ENCODE peak calls at places on chromosomes 13 and 19, in nine cellular contexts. P is CD8-positive, alpha-beta memory T cell; G is heart right ventricle; O is neuronal stem cell; M is GM23338; Y is colonic mucosa; S is substantia nigra; D is coronary artery; R is tibial artery. V is an unnamed sample.

GRCh38 chr19:5880604-5881078 is 10.3 kb upstream of the FUT5 start:
- DNase-seq in D (no peak), Y (peak), R (no peak), S (no peak), O (no peak), P (no peak), G (peak), M (peak), V (peak)

GRCh38 chr19:29489182-29489951 is 36.4 kb upstream of the VSTM2B start:
- DNase-seq in R (no peak), P (no peak), D (no peak), Y (no peak), G (no peak), O (no peak), S (no peak), M (no peak), V (no peak)

GRCh38 chr19:46999878-47000277 is 19.8 kb upstream of the NPAS1 start:
- DNase-seq in Y (no peak), S (no peak), D (no peak), M (no peak), R (no peak), O (no peak), P (no peak), G (no peak), V (peak)

GRCh38 chr13:58611117-58611516 is 979.6 kb downstream of the PCDH17 start:
- DNase-seq in M (no peak), G (no peak), Y (no peak), P (no peak), S (no peak), R (no peak), O (no peak), D (no peak), V (no peak)

GRCh38 chr13:44667950-44668349 is 91.8 kb upstream of the TSC22D1 start:
- DNase-seq in P (no peak), S (no peak), O (peak), G (no peak), Y (no peak), M (no peak), D (no peak), R (no peak), V (peak)

GRCh38 chr19:40264314-40265054 is 20.7 kb downstream of the AKT2 start:
- DNase-seq in O (no peak), S (no peak), R (no peak), G (no peak), Y (no peak), M (peak), P (no peak), D (no peak), V (no peak)

GRCh38 chr19:49920624-49921363 is 8.2 kb upstream of the ATF5 start:
- DNase-seq in D (no peak), O (no peak), P (no peak), Y (no peak), R (no peak), S (no peak), G (no peak), M (no peak), V (no peak)

GRCh38 chr13:33312150-33312908 is 26.8 kb upstream of the STARD13 start:
- DNase-seq in S (no peak), G (no peak), P (no peak), M (peak), D (no peak), R (no peak), O (no peak), Y (no peak), V (no peak)

GRCh38 chr13:32987462-32987861 is 28.8 kb upstream of the KL start:
- DNase-seq in S (no peak), G (no peak), P (no peak), Y (no peak), R (no peak), O (no peak), D (no peak), M (no peak), V (no peak)

GRCh38 chr19:4902796-4903195 is at the start of gene ARRDC5:
- DNase-seq in D (no peak), M (no peak), O (no peak), R (no peak), P (no peak), G (no peak), Y (no peak), S (no peak), V (peak)

GRCh38 chr19:4575267-4575793 is 15.8 kb upstream of the SEMA6B start:
- DNase-seq in G (peak), P (no peak), D (no peak), M (peak), R (peak), S (no peak), O (no peak), Y (no peak), V (peak)

GRCh38 chr19:11164879-11165406 is 9.4 kb upstream of the SPC24 start:
- DNase-seq in D (peak), P (no peak), S (peak), M (no peak), Y (peak), O (no peak), R (peak), G (peak), V (peak)

GRCh38 chr13:84946144-84946543 is 853.1 kb downstream of the SLITRK6 start:
- DNase-seq in O (no peak), P (no peak), R (no peak), G (no peak), M (no peak), D (no peak), S (no peak), Y (no peak), V (no peak)

GRCh38 chr13:111422352-111422751 is 101.9 kb downstream of the TEX29 start:
- DNase-seq in D (peak), R (no peak), O (no peak), P (no peak), Y (no peak), M (no peak), G (no peak), S (no peak), V (no peak)

GRCh38 chr19:8161135-8161646 is 11.8 kb upstream of the FBN3 start:
- DNase-seq in O (no peak), G (no peak), P (no peak), Y (no peak), S (no peak), M (peak), D (no peak), R (no peak), V (no peak)

GRCh38 chr19:6103894-6104293 is 6.4 kb downstream of the RFX2 start:
- DNase-seq in P (no peak), Y (no peak), M (no peak), D (no peak), G (no peak), R (no peak), S (no peak), O (no peak), V (no peak)

GRCh38 chr19:45863840-45864628 is at the start of gene FOXA3:
- DNase-seq in O (no peak), G (peak), P (peak), D (no peak), Y (peak), S (no peak), R (no peak), M (peak), V (peak)

GRCh38 chr13:106650690-106651205 is 82.8 kb upstream of the ARGLU1 start:
- DNase-seq in O (no peak), D (no peak), M (no peak), Y (no peak), P (no peak), G (no peak), R (no peak), S (no peak), V (no peak)

DNA sequence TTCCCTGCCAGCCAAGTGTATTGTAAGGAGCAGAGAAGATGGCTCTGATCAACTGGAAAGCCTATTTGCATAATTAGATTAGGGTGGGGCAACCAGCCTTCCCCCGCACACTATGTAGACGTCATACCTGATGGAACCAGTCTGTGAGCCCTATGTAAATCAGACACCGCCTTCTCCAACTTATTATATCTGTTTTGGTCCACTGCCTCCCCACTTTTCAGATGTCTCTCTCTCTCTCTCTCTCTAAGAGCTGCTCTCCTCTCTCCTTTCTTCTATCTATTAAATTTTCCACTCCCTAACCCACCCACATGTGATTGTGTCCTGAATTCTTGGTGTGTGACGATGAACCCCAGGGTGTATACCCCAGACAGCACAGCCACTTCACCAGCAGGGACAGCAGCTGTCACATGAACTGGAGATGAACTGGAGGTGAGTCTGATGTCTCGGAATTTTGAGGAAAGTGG is 514.4 kb downstream of the IRS2 start:
- DNase-seq in Y (no peak), M (no peak), G (no peak), R (no peak), O (no peak), D (no peak), P (no peak), S (no peak), V (no peak)
- H3K27ac ChIP-seq in Y (no peak), M (no peak), G (no peak), R (no peak), O (peak), D (no peak), P (no peak), S (no peak), V (peak)

DNA sequence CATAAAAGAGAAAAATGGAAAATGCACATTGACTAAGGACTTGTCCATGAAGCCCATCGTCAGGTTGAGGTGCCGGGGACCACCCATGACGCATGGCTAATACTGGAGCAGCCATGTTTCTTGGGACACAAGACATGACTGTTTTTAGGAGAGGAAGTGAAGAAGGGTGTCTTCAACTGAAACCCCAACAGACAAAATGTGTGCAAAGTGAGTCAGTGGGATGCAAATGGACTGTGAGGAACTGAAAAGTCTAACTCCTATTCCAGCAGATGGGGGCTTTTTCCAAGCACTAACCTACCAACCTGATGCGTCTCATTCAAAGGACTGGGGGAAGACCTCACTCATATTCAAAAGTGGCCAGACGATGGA is 459.3 kb downstream of the FOXO1 start:
- DNase-seq in P (no peak), R (no peak), S (no peak), M (no peak), D (no peak), O (no peak), Y (no peak), G (no peak), V (no peak)
- H3K27ac ChIP-seq in P (no peak), R (no peak), S (no peak), M (no peak), D (no peak), O (no peak), Y (no peak), G (no peak), V (no peak)

DNA sequence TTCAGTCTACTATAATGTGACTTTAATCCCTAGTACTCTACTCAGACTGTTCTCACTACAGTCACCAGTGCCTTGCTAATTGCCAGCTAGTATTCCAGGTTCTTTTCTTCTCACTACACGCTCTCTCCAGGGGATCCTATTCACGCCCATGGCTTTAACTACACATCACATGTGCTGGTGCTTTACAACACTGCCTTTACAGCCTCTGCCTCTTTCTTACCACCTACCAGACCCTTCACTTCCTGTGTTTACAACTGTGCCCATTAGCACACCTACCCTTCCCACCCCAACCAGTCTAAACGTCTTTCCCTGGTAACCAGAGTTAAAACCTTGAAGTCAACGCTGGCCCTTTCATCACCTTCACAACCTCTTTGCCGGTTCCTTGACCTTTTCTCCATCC is 249.5 kb downstream of the DNAJC15 start:
- DNase-seq in G (no peak), S (no peak), Y (no peak), M (no peak), O (no peak), P (no peak), D (no peak), R (no peak), V (no peak)
- H3K27ac ChIP-seq in G (no peak), S (no peak), Y (no peak), M (no peak), O (no peak), P (no peak), D (no peak), R (no peak), V (peak)

DNA sequence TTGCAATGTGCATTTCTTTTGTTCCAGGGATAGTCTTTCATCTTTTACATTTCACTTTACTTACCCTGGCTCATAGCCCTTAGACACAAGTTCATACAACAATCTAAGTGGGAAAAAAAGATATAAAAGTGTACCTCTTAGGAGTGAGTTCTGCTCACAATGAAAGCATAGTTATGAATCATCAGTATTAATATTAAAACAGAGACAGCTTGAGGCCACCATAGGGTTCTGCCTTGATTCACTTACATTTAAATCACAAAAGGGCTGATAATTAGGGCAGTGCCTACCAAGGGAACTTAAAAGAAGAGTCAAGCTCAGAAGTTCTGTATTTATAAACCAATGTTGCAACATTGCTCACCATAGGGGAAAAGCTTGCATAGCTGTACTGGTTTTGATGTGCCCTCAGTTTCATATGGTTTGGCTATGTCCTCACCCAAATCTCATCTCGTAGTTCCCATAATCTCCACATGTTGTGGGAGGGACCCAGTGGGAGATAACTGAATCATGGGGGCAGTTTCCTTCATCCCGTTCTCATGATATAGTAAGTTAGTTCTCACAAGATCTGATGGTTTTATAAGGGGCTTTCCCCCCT is 73.7 kb downstream of the TNFRSF19 start:
- DNase-seq in R (no peak), O (no peak), Y (no peak), S (no peak), M (no peak), P (no peak), D (no peak), G (no peak), V (no peak)
- H3K27ac ChIP-seq in R (no peak), O (no peak), Y (no peak), S (no peak), M (no peak), P (no peak), D (no peak), G (no peak), V (peak)

GRCh38 chr19:53982056-53982455 is 9.4 kb upstream of the CACNG6 start:
- DNase-seq in M (peak), D (no peak), S (no peak), R (no peak), Y (no peak), P (no peak), O (no peak), G (no peak), V (peak)

GRCh38 chr19:53981408-53981998 is 9.9 kb upstream of the CACNG6 start:
- DNase-seq in R (no peak), G (no peak), S (no peak), M (peak), O (no peak), D (no peak), P (no peak), Y (no peak), V (peak)

GRCh38 chr19:53980553-53981407 is 10.7 kb upstream of the CACNG6 start:
- DNase-seq in G (no peak), Y (peak), D (no peak), O (no peak), R (no peak), S (no peak), P (no peak), M (peak), V (peak)

GRCh38 chr19:53983457-53984289 is 7.8 kb upstream of the CACNG6 start:
- DNase-seq in P (no peak), O (no peak), D (no peak), S (no peak), G (no peak), R (no peak), Y (no peak), M (no peak), V (peak)

DNA sequence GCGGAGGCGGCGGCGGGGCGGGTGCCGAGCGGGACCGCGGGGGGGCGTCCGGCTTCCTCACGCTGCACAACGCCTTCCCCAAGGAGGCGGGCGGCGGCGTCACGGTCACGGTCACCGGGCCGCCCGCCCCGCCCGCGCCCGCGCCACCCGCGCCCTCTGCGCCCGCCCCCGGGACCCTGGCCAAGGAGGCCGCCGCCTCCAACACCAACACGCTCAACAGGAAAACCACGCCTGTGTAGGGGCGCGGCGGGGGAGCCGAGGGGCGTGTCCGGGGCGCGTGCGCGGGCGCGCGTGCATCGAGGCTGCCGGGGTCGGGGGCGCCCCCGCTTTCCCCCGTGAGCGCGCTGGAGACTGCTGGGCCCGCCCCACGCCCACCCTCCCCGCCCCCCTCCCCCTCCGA is 8.8 kb upstream of the CACNG6 start:
- DNase-seq in M (peak), Y (peak), S (no peak), G (peak), R (peak), O (no peak), P (no peak), D (no peak), V (peak)
- H3K27ac ChIP-seq in M (no peak), Y (no peak), S (no peak), G (no peak), R (no peak), O (no peak), P (no peak), D (no peak), V (no peak)

DNA sequence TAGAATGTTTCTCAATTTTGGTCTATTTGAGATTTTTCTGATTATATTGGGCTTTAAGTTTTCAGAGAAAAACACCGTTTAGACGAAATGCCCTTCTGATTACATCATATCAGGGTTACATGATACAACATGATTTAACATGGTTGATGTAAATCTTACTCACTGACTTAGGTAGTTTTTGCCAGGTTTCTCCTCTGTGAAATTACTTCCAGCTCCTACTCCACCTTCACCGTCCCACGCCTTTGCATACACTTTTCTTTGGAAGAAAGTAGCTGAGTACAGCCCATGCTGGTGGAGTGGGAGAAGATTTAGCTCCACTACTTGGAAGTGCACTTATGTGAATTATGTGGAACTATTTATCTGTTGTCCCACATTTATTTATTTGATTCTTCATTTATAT is 433.2 kb upstream of the KLHL1 start:
- DNase-seq in G (no peak), R (no peak), O (no peak), D (no peak), Y (no peak), P (no peak), S (no peak), M (no peak), V (no peak)
- H3K27ac ChIP-seq in G (no peak), R (no peak), O (no peak), D (no peak), Y (no peak), P (no peak), S (no peak), M (no peak), V (no peak)

V was measured in osteoblast.